ENCODE peak calls at places on chromosomes 2 and 18, in five cellular contexts. W, Q, Y, G and J are unnamed samples.

GRCh38 chr2:109009920-109010610 is 21.0 kb upstream of the EDAR start:
- DNase-seq in G (no peak), W (no peak), Q (no peak), Y (no peak), J (no peak)

GRCh38 chr2:231680992-231681852 is 27.1 kb upstream of the PTMA start:
- DNase-seq in W (peak; percentile 83), Q (peak; percentile 95), G (peak; percentile 88), Y (peak; percentile 91), J (peak; percentile 90)

GRCh38 chr18:75067996-75068645 is 140.8 kb downstream of the PTGR3 start:
- DNase-seq in Q (no peak), G (no peak), Y (no peak), W (no peak), J (no peak)

GRCh38 chr18:32768646-32769206 is 4.1 kb downstream of the KLHL14 start:
- DNase-seq in Q (no peak), Y (no peak), G (no peak), W (no peak), J (no peak)

GRCh38 chr18:58952871-58953270 is 88.2 kb downstream of the ZNF532 start:
- DNase-seq in G (no peak), Q (no peak), W (no peak), Y (no peak), J (no peak)

GRCh38 chr2:83517727-83518368 is 941.2 kb downstream of the SUCLG1 start:
- DNase-seq in Q (no peak), G (no peak), Y (no peak), W (no peak), J (no peak)

GRCh38 chr2:105180491-105180972 is 61.0 kb upstream of the GPR45 start:
- DNase-seq in Y (no peak), G (no peak), W (peak; percentile 70), Q (no peak), J (no peak)

GRCh38 chr18:55786651-55787272 is 198.8 kb upstream of the TCF4 start:
- DNase-seq in Q (no peak), Y (no peak), G (no peak), W (no peak), J (no peak)

GRCh38 chr2:226115102-226115831 is 684.4 kb downstream of the IRS1 start:
- DNase-seq in G (no peak), W (no peak), Q (no peak), Y (no peak), J (no peak)

GRCh38 chr2:107648781-107649413 is 177.8 kb upstream of the RGPD4 start:
- DNase-seq in Y (no peak), G (no peak), Q (no peak), W (no peak), J (no peak)

GRCh38 chr2:229725716-229726346 is 11.5 kb upstream of the DNER start:
- DNase-seq in G (no peak), Y (no peak), Q (no peak), W (no peak), J (no peak)

GRCh38 chr18:53984021-53984420 is 240.4 kb downstream of the MBD2 start:
- DNase-seq in Y (no peak), Q (no peak), W (no peak), G (no peak), J (no peak)

GRCh38 chr2:236715511-236715961 is 145.9 kb downstream of the ACKR3 start:
- DNase-seq in Y (no peak), G (no peak), W (peak; percentile 32), Q (no peak), J (no peak)

GRCh38 chr2:172323256-172323655 is 104.1 kb upstream of the ITGA6 start:
- DNase-seq in G (no peak), Q (no peak), Y (no peak), W (no peak), J (no peak)

GRCh38 chr2:149894760-149895159 is 307.2 kb upstream of the MMADHC start:
- DNase-seq in W (no peak), G (no peak), Q (no peak), Y (no peak), J (no peak)

GRCh38 chr2:42856106-42856860 is 63.9 kb upstream of the HAAO start:
- DNase-seq in G (no peak), Y (no peak), W (no peak), Q (no peak), J (no peak)

GRCh38 chr2:188291142-188291616 is 495 bp upstream of the GULP1 start:
- DNase-seq in Q (no peak), G (no peak), Y (peak; percentile 41), W (no peak), J (no peak)

GRCh38 chr18:76620326-76620813 is 125.3 kb upstream of the ZNF516 start:
- DNase-seq in W (peak; percentile 73), Y (peak; percentile 82), Q (peak; percentile 84), G (peak; percentile 60), J (peak; percentile 77)
- TF ChIP-seq CTCF in W (no peak), Y (peak; percentile 54), Q (peak; percentile 67), G (peak; percentile 81), J (peak; percentile 44)

GRCh38 chr2:241225545-241225944 is 37.1 kb downstream of the ANO7 start:
- DNase-seq in G (no peak), W (peak; percentile 13), Y (peak; percentile 39), Q (no peak), J (no peak)

GRCh38 chr2:241224851-241225438 is 36.5 kb downstream of the ANO7 start:
- DNase-seq in Y (no peak), Q (no peak), G (no peak), W (peak; percentile 14), J (peak; percentile 0)

GRCh38 chr2:241223211-241224067 is 35.0 kb downstream of the ANO7 start:
- DNase-seq in W (peak; percentile 18), Y (peak; percentile 44), Q (no peak), G (no peak), J (peak; percentile 20)

GRCh38 chr2:241225983-241226382 is 37.5 kb downstream of the ANO7 start:
- DNase-seq in Y (peak; percentile 17), W (peak; percentile 18), Q (no peak), G (no peak), J (no peak)

GRCh38 chr2:241224068-241224850 is 35.8 kb downstream of the ANO7 start:
- DNase-seq in Y (peak; percentile 42), Q (no peak), G (no peak), W (peak; percentile 32), J (peak; percentile 61)
- TF ChIP-seq CTCF in Y (no peak), Q (no peak), G (no peak), W (no peak), J (no peak)

GRCh38 chr2:197804049-197804757 is at the start of gene PLCL1:
- DNase-seq in W (peak; percentile 93), Y (peak; percentile 95), Q (peak; percentile 91), G (peak; percentile 89), J (peak; percentile 87)
- TF ChIP-seq CTCF in W (no peak), Y (no peak), Q (no peak), G (no peak), J (no peak)

DNA sequence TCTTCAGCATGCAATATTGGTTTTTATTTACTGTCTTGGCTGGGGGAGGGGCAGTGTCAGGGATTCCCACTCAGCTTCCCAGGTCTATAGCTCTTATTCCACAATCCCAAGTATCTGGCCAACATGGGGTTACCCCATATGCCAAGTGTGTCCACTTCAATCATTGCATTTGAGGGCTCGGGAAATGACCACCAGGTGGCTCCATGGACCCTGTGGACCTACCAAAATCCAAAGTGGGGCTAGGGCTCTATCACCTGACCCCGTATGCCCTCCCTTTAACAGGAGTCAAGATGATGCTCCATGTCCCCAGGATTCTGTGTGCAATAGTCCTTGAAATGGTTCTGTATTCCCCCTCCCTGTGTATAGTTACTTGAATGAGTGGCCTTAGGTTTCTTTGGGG is 12.1 kb upstream of the TRAF3IP1 start:
- DNase-seq in Y (no peak), G (no peak), Q (no peak), W (no peak), J (no peak)
- TF ChIP-seq CTCF in Y (no peak), G (peak; percentile 40), Q (peak; percentile 15), W (no peak), J (no peak)

DNA sequence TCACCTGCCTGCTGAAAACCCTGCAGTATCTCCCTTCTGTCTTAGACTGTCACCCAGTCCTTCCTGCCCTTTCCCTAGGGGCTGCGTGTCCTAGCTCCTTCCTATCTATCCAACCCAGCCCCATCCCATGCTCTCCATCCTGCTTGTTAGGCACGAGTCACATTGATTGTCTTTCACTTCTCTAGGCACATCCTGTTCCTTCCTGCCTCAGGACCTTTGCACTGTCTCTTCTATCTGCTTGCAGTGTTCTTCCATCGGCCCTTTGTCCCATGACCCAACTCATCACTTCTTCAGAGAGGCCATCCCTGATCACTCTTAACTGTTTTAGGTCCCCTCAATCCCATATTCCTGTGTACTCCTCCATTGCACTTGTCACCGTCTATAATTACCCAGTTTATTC is 50.4 kb downstream of the MERTK start:
- DNase-seq in W (no peak), Y (no peak), G (no peak), Q (no peak), J (no peak)
- TF ChIP-seq CTCF in W (no peak), Y (no peak), G (no peak), Q (no peak), J (no peak)

DNA sequence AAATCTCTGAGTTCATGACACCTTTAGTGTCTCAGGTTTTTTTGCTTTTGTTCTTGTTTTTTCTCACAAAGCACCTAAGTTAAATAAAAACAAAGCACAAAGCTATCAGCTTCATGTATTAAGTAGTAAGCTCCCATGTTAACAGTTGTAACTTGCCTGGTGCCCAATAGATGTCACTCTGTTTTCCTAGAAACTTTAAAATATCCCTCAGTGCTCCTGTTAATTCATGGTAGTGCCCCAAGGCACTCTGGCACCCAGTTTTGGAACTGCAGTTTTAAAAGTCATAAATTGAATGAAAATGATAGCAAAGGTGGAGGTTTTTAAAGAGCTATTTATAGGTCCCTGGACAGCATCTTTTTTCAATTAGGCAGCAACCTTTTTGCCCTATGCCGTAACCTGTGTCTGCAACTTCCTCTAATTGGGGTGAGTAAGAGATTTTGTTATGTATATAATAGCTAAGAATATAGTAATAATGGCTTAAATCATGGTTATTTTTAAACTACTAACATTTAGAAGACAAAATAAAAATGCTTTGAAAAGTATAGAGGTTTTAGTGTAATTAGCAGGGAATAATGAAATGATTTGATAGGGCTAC is 555.0 kb upstream of the TMEFF2 start:
- DNase-seq in Y (no peak), W (no peak), G (no peak), Q (no peak), J (no peak)
- TF ChIP-seq CTCF in Y (no peak), W (no peak), G (peak; percentile 23), Q (no peak), J (no peak)